ENCODE peak calls at places on chromosomes 13 and 19, in nine cellular contexts. K, D, R, Z, P, N, B, V and I are unnamed samples.

GRCh38 chr19:32886241-32886640 is 16.7 kb upstream of the SLC7A9 start:
- DNase-seq in K (no peak), D (no peak), R (no peak), Z (no peak), P (no peak), N (no peak), B (no peak), V (no peak), I (no peak)

GRCh38 chr13:39023761-39024160 is 14.1 kb downstream of the PROSER1 start:
- DNase-seq in K (no peak), D (peak), R (no peak), Z (no peak), P (no peak), N (no peak), B (no peak), V (no peak), I (no peak)

GRCh38 chr19:33580026-33580644 is 41.6 kb upstream of the CHST8 start:
- DNase-seq in K (no peak), D (no peak), R (no peak), Z (no peak), P (no peak), N (no peak), B (no peak), V (no peak), I (no peak)

GRCh38 chr19:39935262-39935661 is 828 bp upstream of the FCGBP start:
- DNase-seq in K (no peak), D (no peak), R (no peak), Z (no peak), P (no peak), N (no peak), B (no peak), V (no peak), I (no peak)

GRCh38 chr13:80428344-80429096 is 87.6 kb upstream of the SPRY2 start:
- DNase-seq in K (no peak), D (no peak), R (no peak), Z (no peak), P (no peak), N (no peak), B (no peak), V (no peak), I (no peak)

GRCh38 chr13:95710313-95710712 is 33.4 kb downstream of the DNAJC3 start:
- DNase-seq in K (no peak), D (peak), R (peak), Z (no peak), P (peak), N (no peak), B (no peak), V (no peak), I (no peak)

GRCh38 chr19:30547192-30547591 is 175.0 kb downstream of the ZNF536 start:
- DNase-seq in K (no peak), D (no peak), R (no peak), Z (no peak), P (no peak), N (no peak), B (no peak), V (no peak), I (no peak)

GRCh38 chr19:5806905-5807304 is 2.0 kb downstream of the NRTN start:
- DNase-seq in K (no peak), D (no peak), R (no peak), Z (no peak), P (no peak), N (no peak), B (no peak), V (no peak), I (no peak)

GRCh38 chr19:5193192-5193591 is 147.4 kb downstream of the PTPRS start:
- DNase-seq in K (no peak), D (no peak), R (no peak), Z (no peak), P (no peak), N (no peak), B (no peak), V (no peak), I (no peak)

GRCh38 chr19:13959962-13960862 is 7.9 kb downstream of the DCAF15 start:
- DNase-seq in K (no peak), D (no peak), R (no peak), Z (peak), P (no peak), N (no peak), B (no peak), V (no peak), I (no peak)